ENCODE peak calls at places on chromosome 9, in six cellular contexts. Z is HepG2, V is K562, O is NB4, M is endothelial cell of umbilical vein, F is A549. I is an unnamed sample.

GRCh38 chr9:121262450-121262849 is 5.5 kb upstream of the GSN start:
- DNase-seq in Z (no peak), V (no peak), O (no peak), M (no peak), F (no peak), I (no peak)

GRCh38 chr9:36725777-36726356 is 153.2 kb downstream of the MELK start:
- DNase-seq in Z (no peak), V (no peak), O (no peak), M (no peak), F (no peak), I (no peak)

GRCh38 chr9:101705135-101705661 is 33.2 kb downstream of the GRIN3A start:
- DNase-seq in Z (no peak), V (no peak), O (no peak), M (no peak), F (no peak), I (no peak)

GRCh38 chr9:104944356-104944755 is 16.4 kb upstream of the ABCA1 start:
- DNase-seq in Z (no peak), V (no peak), O (peak), M (no peak), F (no peak), I (no peak)

GRCh38 chr9:34151398-34151797 is 24.9 kb upstream of the DCAF12 start:
- DNase-seq in Z (no peak), V (peak), O (no peak), M (no peak), F (no peak), I (no peak)

GRCh38 chr9:133054194-133054890 is 7.4 kb upstream of the CEL start:
- DNase-seq in Z (no peak), V (no peak), O (no peak), M (no peak), F (no peak), I (no peak)

GRCh38 chr9:98087420-98088354 is 31.2 kb downstream of the NANS start:
- DNase-seq in Z (no peak), V (no peak), O (no peak), M (peak), F (no peak), I (no peak)

GRCh38 chr9:91202757-91203283 is 158.9 kb downstream of the AUH start:
- DNase-seq in Z (no peak), V (peak), O (no peak), M (no peak), F (no peak), I (no peak)

GRCh38 chr9:27851858-27852257 is 278.6 kb upstream of the C9orf72 start:
- DNase-seq in Z (no peak), V (no peak), O (no peak), M (no peak), F (no peak), I (no peak)

GRCh38 chr9:95055851-95056551 is 261.5 kb downstream of the FANCC start:
- DNase-seq in Z (no peak), V (no peak), O (no peak), M (peak), F (no peak), I (no peak)
- TF ChIP-seq MYC in Z (no peak), V (no peak), O (no peak), M (no peak), F (no peak), I (no peak)

DNA sequence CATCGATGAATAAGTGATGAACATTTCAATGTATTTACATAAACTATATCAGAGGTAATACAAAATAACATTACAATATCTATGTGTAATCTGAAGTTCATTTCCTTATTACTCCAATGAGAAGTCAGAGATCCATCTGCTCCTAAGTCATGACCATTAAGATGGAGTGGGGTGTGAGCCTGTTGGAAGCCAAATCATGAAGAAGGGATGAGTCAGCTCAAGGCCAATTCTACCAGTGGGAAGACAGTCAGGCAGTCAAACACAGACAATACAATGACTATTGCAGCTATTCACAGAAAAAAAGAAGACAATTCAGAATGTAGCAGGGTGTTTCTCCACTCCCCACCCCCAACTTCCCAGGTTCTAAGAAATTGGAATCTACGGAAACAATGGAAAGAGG is 155.0 kb downstream of the NFIB start:
- DNase-seq in Z (no peak), V (peak), O (no peak), M (peak), F (no peak), I (no peak)
- TF ChIP-seq MYC in Z (no peak), V (no peak), O (no peak), M (no peak), F (no peak), I (no peak)

GRCh38 chr9:130963916-130964315 is 24.9 kb upstream of the FIBCD1 start:
- DNase-seq in Z (no peak), V (no peak), O (no peak), M (no peak), F (no peak), I (no peak)

GRCh38 chr9:130962418-130963316 is 23.6 kb upstream of the FIBCD1 start:
- DNase-seq in Z (no peak), V (peak), O (no peak), M (peak), F (peak), I (no peak)

GRCh38 chr9:130961511-130962300 is 22.7 kb upstream of the FIBCD1 start:
- DNase-seq in Z (no peak), V (no peak), O (no peak), M (no peak), F (no peak), I (no peak)

GRCh38 chr9:130965680-130966079 is 26.6 kb upstream of the FIBCD1 start:
- DNase-seq in Z (no peak), V (no peak), O (no peak), M (no peak), F (no peak), I (no peak)

GRCh38 chr9:130963337-130963908 is 24.4 kb upstream of the FIBCD1 start:
- DNase-seq in Z (no peak), V (no peak), O (no peak), M (no peak), F (no peak), I (no peak)
- TF ChIP-seq MYC in Z (no peak), V (no peak), O (no peak), M (no peak), F (no peak), I (no peak)

GRCh38 chr9:114928092-114928491 is 2.3 kb downstream of the TNFSF8 start:
- DNase-seq in Z (no peak), V (no peak), O (no peak), M (no peak), F (no peak), I (no peak)

GRCh38 chr9:114932502-114932901 is 2.1 kb upstream of the TNFSF8 start:
- DNase-seq in Z (no peak), V (no peak), O (no peak), M (no peak), F (no peak), I (no peak)

GRCh38 chr9:114929166-114929565 is 1.2 kb downstream of the TNFSF8 start:
- DNase-seq in Z (no peak), V (no peak), O (peak), M (no peak), F (no peak), I (no peak)

GRCh38 chr9:114931407-114931806 is 1.0 kb upstream of the TNFSF8 start:
- DNase-seq in Z (no peak), V (no peak), O (no peak), M (no peak), F (no peak), I (no peak)

GRCh38 chr9:114930063-114930812 is at the start of gene TNFSF8:
- DNase-seq in Z (no peak), V (no peak), O (no peak), M (no peak), F (no peak), I (no peak)
- TF ChIP-seq MYC in Z (no peak), V (no peak), O (no peak), M (no peak), F (no peak), I (no peak)